ENCODE peak calls at places on chromosomes 5 and 9, in seven cellular contexts. One of them, this sample, is unnamed. For H3K4me1 and H3K27me3, the result is how much of the 10 kb centered on the place peaks cover.

GRCh38 chr5:31757813-31758212 is 118.9 kb downstream of the PDZD2 start:
- DNase-seq in endothelial cell of umbilical vein: no peak
- DNase-seq in cardiac muscle cell: no peak
- DNase-seq in small intestine: no peak
- DNase-seq in IMR-90: no peak
- DNase-seq in hepatocyte: peak
- DNase-seq in aorta: no peak
- DNase-seq in this sample: no peak

GRCh38 chr5:14986413-14986812 is 114.8 kb upstream of the ANKH start:
- DNase-seq in endothelial cell of umbilical vein: no peak
- DNase-seq in cardiac muscle cell: no peak
- DNase-seq in small intestine: no peak
- DNase-seq in IMR-90: no peak
- DNase-seq in hepatocyte: no peak
- DNase-seq in aorta: no peak
- DNase-seq in this sample: no peak

GRCh38 chr9:126852289-126852688 is 8.2 kb upstream of the ZBTB34 start:
- DNase-seq in endothelial cell of umbilical vein: no peak
- DNase-seq in cardiac muscle cell: no peak
- DNase-seq in small intestine: no peak
- DNase-seq in IMR-90: no peak
- DNase-seq in hepatocyte: no peak
- DNase-seq in aorta: no peak
- DNase-seq in this sample: no peak

GRCh38 chr9:78622131-78622530 is 325.2 kb downstream of the PSAT1 start:
- DNase-seq in endothelial cell of umbilical vein: no peak
- DNase-seq in cardiac muscle cell: no peak
- DNase-seq in small intestine: no peak
- DNase-seq in IMR-90: peak
- DNase-seq in hepatocyte: no peak
- DNase-seq in aorta: no peak
- DNase-seq in this sample: no peak

GRCh38 chr5:74130141-74130897 is 504.3 kb downstream of the ARHGEF28 start:
- DNase-seq in endothelial cell of umbilical vein: no peak
- DNase-seq in cardiac muscle cell: no peak
- DNase-seq in small intestine: no peak
- DNase-seq in IMR-90: no peak
- DNase-seq in hepatocyte: no peak
- DNase-seq in aorta: no peak
- DNase-seq in this sample: no peak

GRCh38 chr9:121916008-121916407 is 177.1 kb downstream of the TTLL11 start:
- DNase-seq in endothelial cell of umbilical vein: peak
- DNase-seq in cardiac muscle cell: no peak
- DNase-seq in small intestine: no peak
- DNase-seq in IMR-90: peak
- DNase-seq in hepatocyte: no peak
- DNase-seq in aorta: no peak
- DNase-seq in this sample: no peak

GRCh38 chr5:169354921-169355320 is 54.0 kb upstream of the SLIT3 start:
- DNase-seq in endothelial cell of umbilical vein: no peak
- DNase-seq in cardiac muscle cell: no peak
- DNase-seq in small intestine: no peak
- DNase-seq in IMR-90: no peak
- DNase-seq in hepatocyte: no peak
- DNase-seq in aorta: no peak
- DNase-seq in this sample: no peak

GRCh38 chr5:124961517-124961916 is 215.1 kb upstream of the ZNF608 start:
- DNase-seq in endothelial cell of umbilical vein: no peak
- DNase-seq in cardiac muscle cell: no peak
- DNase-seq in small intestine: peak
- DNase-seq in IMR-90: no peak
- DNase-seq in hepatocyte: no peak
- DNase-seq in aorta: no peak
- DNase-seq in this sample: no peak

GRCh38 chr5:177498013-177498847 is 826 bp upstream of the PDLIM7 start:
- DNase-seq in endothelial cell of umbilical vein: no peak
- DNase-seq in cardiac muscle cell: no peak
- DNase-seq in small intestine: no peak
- DNase-seq in IMR-90: no peak
- DNase-seq in hepatocyte: peak
- DNase-seq in aorta: peak
- DNase-seq in this sample: no peak

GRCh38 chr5:140420226-140420570 is 18.6 kb downstream of the ANKHD1 start:
- DNase-seq in endothelial cell of umbilical vein: no peak
- DNase-seq in cardiac muscle cell: peak
- DNase-seq in small intestine: no peak
- DNase-seq in IMR-90: no peak
- DNase-seq in hepatocyte: no peak
- DNase-seq in aorta: no peak
- DNase-seq in this sample: no peak

GRCh38 chr5:151051066-151051930 is 29.5 kb downstream of the TNIP1 start:
- DNase-seq in endothelial cell of umbilical vein: peak
- DNase-seq in cardiac muscle cell: peak
- DNase-seq in small intestine: peak
- DNase-seq in IMR-90: peak
- DNase-seq in hepatocyte: peak
- DNase-seq in aorta: peak
- DNase-seq in this sample: peak

GRCh38 chr5:1383886-1384401 is 39.0 kb upstream of the CLPTM1L start:
- DNase-seq in endothelial cell of umbilical vein: no peak
- DNase-seq in cardiac muscle cell: no peak
- DNase-seq in small intestine: no peak
- DNase-seq in IMR-90: no peak
- DNase-seq in hepatocyte: no peak
- DNase-seq in aorta: no peak
- DNase-seq in this sample: no peak

GRCh38 chr5:48192-48591 is 43.8 kb upstream of the PLEKHG4B start:
- DNase-seq in endothelial cell of umbilical vein: no peak
- DNase-seq in cardiac muscle cell: no peak
- DNase-seq in small intestine: peak
- DNase-seq in IMR-90: no peak
- DNase-seq in hepatocyte: no peak
- DNase-seq in aorta: no peak
- DNase-seq in this sample: no peak

GRCh38 chr5:81963544-81963943 is 8.3 kb upstream of the ATG10 start:
- DNase-seq in endothelial cell of umbilical vein: no peak
- DNase-seq in cardiac muscle cell: no peak
- DNase-seq in small intestine: no peak
- DNase-seq in IMR-90: no peak
- DNase-seq in hepatocyte: no peak
- DNase-seq in aorta: no peak
- DNase-seq in this sample: no peak

GRCh38 chr9:96476591-96476990 is 26.6 kb downstream of the HABP4 start:
- DNase-seq in endothelial cell of umbilical vein: peak
- DNase-seq in cardiac muscle cell: no peak
- DNase-seq in small intestine: no peak
- DNase-seq in IMR-90: peak
- DNase-seq in hepatocyte: no peak
- DNase-seq in aorta: no peak
- DNase-seq in this sample: no peak

GRCh38 chr9:91714020-91714721 is 235.9 kb downstream of the ROR2 start:
- DNase-seq in endothelial cell of umbilical vein: peak
- DNase-seq in cardiac muscle cell: peak
- DNase-seq in small intestine: no peak
- DNase-seq in IMR-90: peak
- DNase-seq in hepatocyte: peak
- DNase-seq in aorta: peak
- DNase-seq in this sample: peak

GRCh38 chr5:25970906-25971489 is 1067.4 kb downstream of the CDH9 start:
- DNase-seq in endothelial cell of umbilical vein: no peak
- DNase-seq in cardiac muscle cell: no peak
- DNase-seq in small intestine: no peak
- DNase-seq in IMR-90: no peak
- DNase-seq in hepatocyte: no peak
- DNase-seq in aorta: no peak
- DNase-seq in this sample: no peak

GRCh38 chr5:120055858-120056257 is 408.2 kb upstream of the PRR16 start:
- DNase-seq in endothelial cell of umbilical vein: peak
- DNase-seq in cardiac muscle cell: peak
- DNase-seq in small intestine: no peak
- DNase-seq in IMR-90: peak
- DNase-seq in hepatocyte: peak
- DNase-seq in aorta: no peak
- DNase-seq in this sample: no peak

GRCh38 chr9:96413312-96414221 is 4.6 kb downstream of the ZNF367 start:
- DNase-seq in endothelial cell of umbilical vein: no peak
- DNase-seq in cardiac muscle cell: no peak
- DNase-seq in small intestine: peak
- DNase-seq in IMR-90: no peak
- DNase-seq in hepatocyte: no peak
- DNase-seq in aorta: no peak
- DNase-seq in this sample: no peak

GRCh38 chr5:109852371-109853160 is 162.8 kb downstream of the MAN2A1 start:
- DNase-seq in endothelial cell of umbilical vein: no peak
- DNase-seq in cardiac muscle cell: peak
- DNase-seq in small intestine: peak
- DNase-seq in IMR-90: peak
- DNase-seq in hepatocyte: no peak
- DNase-seq in aorta: no peak
- DNase-seq in this sample: no peak
- H3K4me1 ChIP-seq in endothelial cell of umbilical vein: under half
- H3K4me1 ChIP-seq in cardiac muscle cell: under half
- H3K4me1 ChIP-seq in small intestine: under half
- H3K4me1 ChIP-seq in IMR-90: under half
- H3K4me1 ChIP-seq in hepatocyte: under half
- H3K4me1 ChIP-seq in aorta: under half
- H3K4me1 ChIP-seq in this sample: under half

GRCh38 chr5:38469707-38470267 is 86.7 kb downstream of the LIFR start:
- DNase-seq in endothelial cell of umbilical vein: no peak
- DNase-seq in cardiac muscle cell: no peak
- DNase-seq in small intestine: no peak
- DNase-seq in IMR-90: no peak
- DNase-seq in hepatocyte: no peak
- DNase-seq in aorta: peak
- DNase-seq in this sample: no peak

GRCh38 chr5:38466444-38467189 is 89.8 kb downstream of the LIFR start:
- DNase-seq in endothelial cell of umbilical vein: peak
- DNase-seq in cardiac muscle cell: peak
- DNase-seq in small intestine: no peak
- DNase-seq in IMR-90: no peak
- DNase-seq in hepatocyte: no peak
- DNase-seq in aorta: peak
- DNase-seq in this sample: no peak

GRCh38 chr5:38467353-38468040 is 88.9 kb downstream of the LIFR start:
- DNase-seq in endothelial cell of umbilical vein: peak
- DNase-seq in cardiac muscle cell: peak
- DNase-seq in small intestine: no peak
- DNase-seq in IMR-90: peak
- DNase-seq in hepatocyte: no peak
- DNase-seq in aorta: peak
- DNase-seq in this sample: no peak

GRCh38 chr5:38468202-38468656 is 88.2 kb downstream of the LIFR start:
- DNase-seq in endothelial cell of umbilical vein: peak
- DNase-seq in cardiac muscle cell: peak
- DNase-seq in small intestine: no peak
- DNase-seq in IMR-90: peak
- DNase-seq in hepatocyte: no peak
- DNase-seq in aorta: peak
- DNase-seq in this sample: no peak

GRCh38 chr5:38468978-38469706 is 87.3 kb downstream of the LIFR start:
- DNase-seq in endothelial cell of umbilical vein: no peak
- DNase-seq in cardiac muscle cell: peak
- DNase-seq in small intestine: no peak
- DNase-seq in IMR-90: no peak
- DNase-seq in hepatocyte: no peak
- DNase-seq in aorta: peak
- DNase-seq in this sample: no peak
- H3K4me3 ChIP-seq in endothelial cell of umbilical vein: no peak
- H3K4me3 ChIP-seq in cardiac muscle cell: no peak
- H3K4me3 ChIP-seq in small intestine: no peak
- H3K4me3 ChIP-seq in IMR-90: no peak
- H3K4me3 ChIP-seq in hepatocyte: no peak
- H3K4me3 ChIP-seq in aorta: no peak
- H3K4me3 ChIP-seq in this sample: no peak

DNA sequence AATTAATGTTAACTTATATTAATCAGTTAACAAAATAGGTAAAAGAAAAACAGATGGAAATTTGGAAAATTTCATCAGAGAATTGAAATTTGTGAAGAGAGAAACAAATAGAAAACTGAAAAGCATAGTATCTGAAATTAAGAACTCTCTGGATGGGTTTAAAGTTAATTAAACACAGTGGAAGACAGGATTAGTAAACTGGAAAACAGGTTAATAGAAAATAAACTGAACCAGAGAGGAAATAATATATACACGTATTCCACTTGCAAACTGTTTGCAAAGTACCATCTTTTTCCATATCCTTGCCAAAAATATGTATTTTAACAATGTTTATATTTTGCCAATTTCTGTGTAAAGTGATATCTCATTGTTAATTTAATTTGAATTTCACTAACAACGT is 257.5 kb downstream of the CD180 start:
- DNase-seq in endothelial cell of umbilical vein: no peak
- DNase-seq in cardiac muscle cell: no peak
- DNase-seq in small intestine: no peak
- DNase-seq in IMR-90: no peak
- DNase-seq in hepatocyte: no peak
- DNase-seq in aorta: no peak
- DNase-seq in this sample: no peak
- H3K27me3 ChIP-seq in endothelial cell of umbilical vein: under half
- H3K27me3 ChIP-seq in cardiac muscle cell: under half
- H3K27me3 ChIP-seq in small intestine: under half
- H3K27me3 ChIP-seq in IMR-90: under half
- H3K27me3 ChIP-seq in hepatocyte: under half
- H3K27me3 ChIP-seq in aorta: under half
- H3K27me3 ChIP-seq in this sample: under half

GRCh38 chr5:175691761-175692160 is 33.9 kb downstream of the HRH2 start:
- DNase-seq in endothelial cell of umbilical vein: no peak
- DNase-seq in cardiac muscle cell: no peak
- DNase-seq in small intestine: no peak
- DNase-seq in IMR-90: no peak
- DNase-seq in hepatocyte: no peak
- DNase-seq in aorta: peak
- DNase-seq in this sample: no peak

GRCh38 chr5:175689147-175689991 is 31.5 kb downstream of the HRH2 start:
- DNase-seq in endothelial cell of umbilical vein: no peak
- DNase-seq in cardiac muscle cell: peak
- DNase-seq in small intestine: no peak
- DNase-seq in IMR-90: no peak
- DNase-seq in hepatocyte: no peak
- DNase-seq in aorta: peak
- DNase-seq in this sample: no peak

GRCh38 chr5:175690586-175690985 is 32.7 kb downstream of the HRH2 start:
- DNase-seq in endothelial cell of umbilical vein: no peak
- DNase-seq in cardiac muscle cell: no peak
- DNase-seq in small intestine: no peak
- DNase-seq in IMR-90: no peak
- DNase-seq in hepatocyte: no peak
- DNase-seq in aorta: peak
- DNase-seq in this sample: no peak

GRCh38 chr5:175688352-175689146 is 30.7 kb downstream of the HRH2 start:
- DNase-seq in endothelial cell of umbilical vein: no peak
- DNase-seq in cardiac muscle cell: no peak
- DNase-seq in small intestine: no peak
- DNase-seq in IMR-90: no peak
- DNase-seq in hepatocyte: no peak
- DNase-seq in aorta: peak
- DNase-seq in this sample: no peak

DNA sequence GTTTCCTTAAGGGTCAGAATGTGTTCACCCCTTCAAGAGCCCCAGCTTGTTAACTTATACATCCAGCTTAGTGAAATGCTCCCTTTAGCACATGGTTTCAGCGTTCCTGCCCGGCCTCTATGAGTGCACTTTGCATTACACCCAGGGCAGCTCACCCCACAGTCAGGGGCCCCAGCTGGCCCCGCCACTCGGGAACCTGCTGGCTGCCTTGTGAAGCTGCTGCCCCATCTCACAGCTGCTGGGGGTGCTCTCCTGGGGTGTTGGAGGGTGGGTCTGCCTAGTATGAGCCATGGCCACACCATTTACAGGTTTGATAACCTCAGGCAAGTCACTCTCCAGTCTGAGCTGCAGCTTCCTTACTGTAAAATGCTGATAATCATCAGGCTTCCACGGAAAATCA is 32.2 kb downstream of the HRH2 start:
- DNase-seq in endothelial cell of umbilical vein: no peak
- DNase-seq in cardiac muscle cell: no peak
- DNase-seq in small intestine: no peak
- DNase-seq in IMR-90: no peak
- DNase-seq in hepatocyte: no peak
- DNase-seq in aorta: peak
- DNase-seq in this sample: no peak
- H3K4me1 ChIP-seq in endothelial cell of umbilical vein: under half
- H3K4me1 ChIP-seq in cardiac muscle cell: under half
- H3K4me1 ChIP-seq in small intestine: under half
- H3K4me1 ChIP-seq in IMR-90: under half
- H3K4me1 ChIP-seq in hepatocyte: under half
- H3K4me1 ChIP-seq in aorta: under half
- H3K4me1 ChIP-seq in this sample: under half

This sample was measured in iPS DF 6.9.